ENCODE peak calls at places on chromosome 2, in eight cellular contexts. One of them, this sample, is unnamed.

GRCh38 chr2:148032215-148032614 is 11.3 kb downstream of the MBD5 start:
- DNase-seq in transverse colon: no peak
- DNase-seq in HepG2: no peak
- DNase-seq in SK-N-SH: no peak
- DNase-seq in GM23338: no peak
- DNase-seq in K562: no peak
- DNase-seq in HCT116: no peak
- DNase-seq in upper lobe of left lung: no peak
- DNase-seq in this sample: no peak

GRCh38 chr2:72109291-72109690 is 38.4 kb downstream of the CYP26B1 start:
- DNase-seq in transverse colon: no peak
- DNase-seq in HepG2: no peak
- DNase-seq in SK-N-SH: no peak
- DNase-seq in GM23338: no peak
- DNase-seq in K562: no peak
- DNase-seq in HCT116: no peak
- DNase-seq in upper lobe of left lung: no peak
- DNase-seq in this sample: no peak

GRCh38 chr2:95039978-95040377 is 14.5 kb downstream of the MAL start:
- DNase-seq in transverse colon: no peak
- DNase-seq in HepG2: no peak
- DNase-seq in SK-N-SH: no peak
- DNase-seq in GM23338: no peak
- DNase-seq in K562: no peak
- DNase-seq in HCT116: no peak
- DNase-seq in upper lobe of left lung: no peak
- DNase-seq in this sample: no peak

GRCh38 chr2:160517731-160518130 is 24.1 kb upstream of the RBMS1 start:
- DNase-seq in transverse colon: no peak
- DNase-seq in HepG2: no peak
- DNase-seq in SK-N-SH: no peak
- DNase-seq in GM23338: no peak
- DNase-seq in K562: no peak
- DNase-seq in HCT116: no peak
- DNase-seq in upper lobe of left lung: no peak
- DNase-seq in this sample: no peak

GRCh38 chr2:201111096-201111495 is 4.9 kb upstream of the CFLAR start:
- DNase-seq in transverse colon: no peak
- DNase-seq in HepG2: no peak
- DNase-seq in SK-N-SH: no peak
- DNase-seq in GM23338: no peak
- DNase-seq in K562: no peak
- DNase-seq in HCT116: no peak
- DNase-seq in upper lobe of left lung: no peak
- DNase-seq in this sample: no peak

GRCh38 chr2:186572705-186573104 is 17.2 kb upstream of the ITGAV start:
- DNase-seq in transverse colon: no peak
- DNase-seq in HepG2: no peak
- DNase-seq in SK-N-SH: no peak
- DNase-seq in GM23338: no peak
- DNase-seq in K562: no peak
- DNase-seq in HCT116: no peak
- DNase-seq in upper lobe of left lung: no peak
- DNase-seq in this sample: no peak

GRCh38 chr2:117845304-117845703 is 30.8 kb downstream of the DDX18 start:
- DNase-seq in transverse colon: no peak
- DNase-seq in HepG2: no peak
- DNase-seq in SK-N-SH: no peak
- DNase-seq in GM23338: no peak
- DNase-seq in K562: no peak
- DNase-seq in HCT116: no peak
- DNase-seq in upper lobe of left lung: no peak
- DNase-seq in this sample: no peak

GRCh38 chr2:73995810-73996209 is 11.1 kb downstream of the TET3 start:
- DNase-seq in transverse colon: no peak
- DNase-seq in HepG2: no peak
- DNase-seq in SK-N-SH: no peak
- DNase-seq in GM23338: no peak
- DNase-seq in K562: peak; percentile 48
- DNase-seq in HCT116: no peak
- DNase-seq in upper lobe of left lung: no peak
- DNase-seq in this sample: no peak

GRCh38 chr2:16254356-16254965 is 314.1 kb downstream of the MYCN start:
- DNase-seq in transverse colon: no peak
- DNase-seq in HepG2: no peak
- DNase-seq in SK-N-SH: no peak
- DNase-seq in GM23338: no peak
- DNase-seq in K562: no peak
- DNase-seq in HCT116: no peak
- DNase-seq in upper lobe of left lung: no peak
- DNase-seq in this sample: no peak

GRCh38 chr2:69973335-69973735 is 11.9 kb upstream of the ASPRV1 start:
- DNase-seq in transverse colon: no peak
- DNase-seq in HepG2: no peak
- DNase-seq in SK-N-SH: no peak
- DNase-seq in GM23338: no peak
- DNase-seq in K562: peak; percentile 58
- DNase-seq in HCT116: no peak
- DNase-seq in upper lobe of left lung: no peak
- DNase-seq in this sample: no peak

GRCh38 chr2:25491003-25491696 is 149.4 kb upstream of the DNMT3A start:
- DNase-seq in transverse colon: no peak
- DNase-seq in HepG2: no peak
- DNase-seq in SK-N-SH: no peak
- DNase-seq in GM23338: no peak
- DNase-seq in K562: no peak
- DNase-seq in HCT116: no peak
- DNase-seq in upper lobe of left lung: no peak
- DNase-seq in this sample: no peak

GRCh38 chr2:68806511-68807109 is 64.6 kb downstream of the BMP10 start:
- DNase-seq in transverse colon: no peak
- DNase-seq in HepG2: no peak
- DNase-seq in SK-N-SH: no peak
- DNase-seq in GM23338: no peak
- DNase-seq in K562: no peak
- DNase-seq in HCT116: no peak
- DNase-seq in upper lobe of left lung: no peak
- DNase-seq in this sample: no peak

GRCh38 chr2:207676827-207677354 is 34.5 kb upstream of the CCNYL1 start:
- DNase-seq in transverse colon: no peak
- DNase-seq in HepG2: peak; percentile 26
- DNase-seq in SK-N-SH: no peak
- DNase-seq in GM23338: no peak
- DNase-seq in K562: no peak
- DNase-seq in HCT116: no peak
- DNase-seq in upper lobe of left lung: no peak
- DNase-seq in this sample: no peak

GRCh38 chr2:238698451-238699306 is 149.2 kb upstream of the TWIST2 start:
- DNase-seq in transverse colon: no peak
- DNase-seq in HepG2: no peak
- DNase-seq in SK-N-SH: no peak
- DNase-seq in GM23338: no peak
- DNase-seq in K562: no peak
- DNase-seq in HCT116: no peak
- DNase-seq in upper lobe of left lung: peak; percentile 56
- DNase-seq in this sample: no peak

GRCh38 chr2:112941753-112942653 is 31.0 kb downstream of the IL37 start:
- DNase-seq in transverse colon: peak; percentile 85
- DNase-seq in HepG2: peak; percentile 70
- DNase-seq in SK-N-SH: peak; percentile 53
- DNase-seq in GM23338: peak; percentile 95
- DNase-seq in K562: peak; percentile 60
- DNase-seq in HCT116: peak; percentile 64
- DNase-seq in upper lobe of left lung: no peak
- DNase-seq in this sample: no peak

GRCh38 chr2:57180042-57180567 is 866.5 kb upstream of the VRK2 start:
- DNase-seq in transverse colon: no peak
- DNase-seq in HepG2: no peak
- DNase-seq in SK-N-SH: no peak
- DNase-seq in GM23338: no peak
- DNase-seq in K562: no peak
- DNase-seq in HCT116: no peak
- DNase-seq in upper lobe of left lung: no peak
- DNase-seq in this sample: no peak

GRCh38 chr2:189179607-189179979 is at the start of gene COL5A2:
- DNase-seq in transverse colon: peak; percentile 24
- DNase-seq in HepG2: no peak
- DNase-seq in SK-N-SH: no peak
- DNase-seq in GM23338: peak; percentile 55
- DNase-seq in K562: no peak
- DNase-seq in HCT116: no peak
- DNase-seq in upper lobe of left lung: no peak
- DNase-seq in this sample: peak; percentile 60

GRCh38 chr2:142220901-142221300 is 90.1 kb upstream of the LRP1B start:
- DNase-seq in transverse colon: no peak
- DNase-seq in HepG2: no peak
- DNase-seq in SK-N-SH: no peak
- DNase-seq in GM23338: no peak
- DNase-seq in K562: no peak
- DNase-seq in HCT116: no peak
- DNase-seq in upper lobe of left lung: no peak
- DNase-seq in this sample: no peak

DNA sequence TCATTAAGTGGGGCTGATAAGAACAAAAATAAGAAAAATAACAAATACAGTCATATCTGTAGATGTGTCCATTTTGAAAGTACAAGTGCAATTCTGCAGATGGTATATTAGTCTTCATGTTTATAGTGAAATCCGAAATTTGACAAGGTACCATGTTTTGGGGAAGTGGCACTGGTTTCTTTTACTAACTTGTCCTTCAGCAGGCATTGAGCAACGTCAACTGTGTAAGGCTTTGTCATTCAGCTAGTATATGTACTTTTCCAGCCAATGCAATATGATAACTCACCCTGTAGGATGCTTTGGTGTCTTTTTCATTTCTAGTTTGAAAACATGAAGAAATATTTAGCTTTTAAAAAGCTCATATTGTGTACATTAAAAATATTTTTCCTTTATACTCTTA is 139.9 kb downstream of the MCFD2 start:
- DNase-seq in transverse colon: no peak
- DNase-seq in HepG2: no peak
- DNase-seq in SK-N-SH: no peak
- DNase-seq in GM23338: no peak
- DNase-seq in K562: no peak
- DNase-seq in HCT116: no peak
- DNase-seq in upper lobe of left lung: no peak
- DNase-seq in this sample: no peak
- H3K4me1 ChIP-seq in transverse colon: no peaks in the 10 kb centered on the region
- H3K4me1 ChIP-seq in HepG2: peaks cover 55% of the 10 kb centered on the region
- H3K4me1 ChIP-seq in SK-N-SH: peaks cover 6% of the 10 kb centered on the region
- H3K4me1 ChIP-seq in GM23338: no peaks in the 10 kb centered on the region
- H3K4me1 ChIP-seq in K562: no peaks in the 10 kb centered on the region
- H3K4me1 ChIP-seq in HCT116: peaks cover 44% of the 10 kb centered on the region
- H3K4me1 ChIP-seq in upper lobe of left lung: peaks cover 10% of the 10 kb centered on the region
- H3K4me1 ChIP-seq in this sample: peaks cover 17% of the 10 kb centered on the region

DNA sequence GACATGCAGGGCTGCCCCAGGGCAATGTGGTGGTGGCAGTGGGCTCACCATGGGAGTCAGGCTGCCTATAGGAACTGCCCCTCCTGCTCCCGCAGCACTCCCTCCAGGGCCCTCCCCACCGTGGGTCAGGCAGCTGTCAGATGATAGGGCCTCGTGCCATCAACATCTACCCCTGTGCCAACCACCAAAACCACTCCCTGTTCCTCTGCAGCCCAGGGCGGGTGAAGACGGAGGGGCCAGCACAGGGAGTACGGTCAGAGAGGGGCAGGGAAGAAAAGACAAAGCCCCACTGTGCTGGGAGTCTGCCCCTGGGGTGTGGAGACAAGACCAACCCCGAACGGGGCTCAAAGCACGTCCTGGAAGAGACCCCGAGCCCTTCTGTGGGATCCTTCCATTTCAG is 97.4 kb downstream of the TNS1 start:
- DNase-seq in transverse colon: no peak
- DNase-seq in HepG2: no peak
- DNase-seq in SK-N-SH: no peak
- DNase-seq in GM23338: no peak
- DNase-seq in K562: no peak
- DNase-seq in HCT116: no peak
- DNase-seq in upper lobe of left lung: no peak
- DNase-seq in this sample: no peak
- TF ChIP-seq POLR2AphosphoS5 in transverse colon: no peak
- TF ChIP-seq POLR2AphosphoS5 in HepG2: no peak
- TF ChIP-seq POLR2AphosphoS5 in SK-N-SH: no peak
- TF ChIP-seq POLR2AphosphoS5 in GM23338: no peak
- TF ChIP-seq POLR2AphosphoS5 in K562: no peak
- TF ChIP-seq POLR2AphosphoS5 in HCT116: no peak
- TF ChIP-seq POLR2AphosphoS5 in upper lobe of left lung: peak; percentile 58
- TF ChIP-seq POLR2AphosphoS5 in this sample: no peak

DNA sequence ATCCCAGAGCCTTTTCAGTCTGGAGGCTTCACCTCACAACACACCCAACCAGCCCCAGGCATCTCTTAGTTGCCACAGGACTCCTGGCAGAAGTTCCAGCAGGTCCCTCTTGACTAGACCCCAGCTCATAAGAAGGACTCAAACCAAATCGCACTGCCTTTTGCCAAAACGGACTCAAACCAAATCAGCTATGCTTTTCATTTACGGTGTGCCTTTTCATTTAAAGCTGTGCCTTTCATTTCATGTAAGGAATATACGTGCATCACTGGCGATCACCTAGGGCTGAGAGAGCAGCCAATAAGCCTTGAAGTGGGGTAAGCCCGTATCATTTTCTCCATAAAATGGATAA is 58.2 kb upstream of the EML4 start:
- DNase-seq in transverse colon: no peak
- DNase-seq in HepG2: no peak
- DNase-seq in SK-N-SH: no peak
- DNase-seq in GM23338: no peak
- DNase-seq in K562: no peak
- DNase-seq in HCT116: no peak
- DNase-seq in upper lobe of left lung: no peak
- DNase-seq in this sample: no peak
- H3K4me1 ChIP-seq in transverse colon: no peaks in the 10 kb centered on the region
- H3K4me1 ChIP-seq in HepG2: peaks cover 95% of the 10 kb centered on the region
- H3K4me1 ChIP-seq in SK-N-SH: peaks cover 8% of the 10 kb centered on the region
- H3K4me1 ChIP-seq in GM23338: peaks cover 11% of the 10 kb centered on the region
- H3K4me1 ChIP-seq in K562: no peaks in the 10 kb centered on the region
- H3K4me1 ChIP-seq in HCT116: peaks cover 3% of the 10 kb centered on the region
- H3K4me1 ChIP-seq in upper lobe of left lung: peaks cover 6% of the 10 kb centered on the region
- H3K4me1 ChIP-seq in this sample: peaks cover 7% of the 10 kb centered on the region

DNA sequence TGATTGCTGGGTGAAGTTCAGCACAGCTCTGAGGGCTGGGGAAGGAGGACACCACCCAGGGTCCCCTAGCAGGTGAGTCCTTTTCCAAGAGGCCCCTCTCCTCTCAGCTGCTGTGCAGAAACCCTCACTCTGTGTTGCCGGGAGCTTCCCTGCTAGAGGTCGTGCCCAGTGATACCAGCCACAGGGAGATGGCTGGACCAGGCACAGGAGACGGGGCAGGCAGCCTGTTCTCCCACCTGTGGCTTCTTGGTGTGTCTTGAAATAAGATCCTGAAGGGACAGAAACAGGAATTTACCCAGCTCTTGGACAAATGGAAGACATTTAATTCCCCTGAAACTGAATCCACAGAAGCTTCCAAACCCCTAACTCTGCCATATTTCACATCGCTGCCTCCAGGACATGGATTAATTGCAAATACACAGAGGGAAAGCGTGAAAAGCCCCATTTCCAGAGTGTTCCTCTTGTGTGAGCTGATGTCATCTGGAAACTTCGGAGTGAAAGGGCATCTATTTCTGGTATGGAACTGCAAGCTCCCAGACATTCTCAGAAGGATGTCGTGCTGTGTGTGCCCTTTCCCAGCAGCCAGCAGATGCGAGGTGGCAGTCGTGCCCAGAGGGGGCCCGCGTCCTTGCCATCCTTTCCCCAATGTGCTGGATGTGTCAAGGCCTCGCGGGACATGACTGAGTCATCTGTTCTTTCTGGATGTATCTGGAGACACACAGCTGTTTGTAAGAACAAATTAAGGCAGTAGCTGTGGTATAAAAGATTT is 177.7 kb downstream of the SEPTIN10 start:
- DNase-seq in transverse colon: no peak
- DNase-seq in HepG2: no peak
- DNase-seq in SK-N-SH: no peak
- DNase-seq in GM23338: no peak
- DNase-seq in K562: no peak
- DNase-seq in HCT116: no peak
- DNase-seq in upper lobe of left lung: no peak
- DNase-seq in this sample: peak; percentile 65
- TF ChIP-seq POLR2AphosphoS5 in transverse colon: peak; percentile 31
- TF ChIP-seq POLR2AphosphoS5 in HepG2: no peak
- TF ChIP-seq POLR2AphosphoS5 in SK-N-SH: no peak
- TF ChIP-seq POLR2AphosphoS5 in GM23338: no peak
- TF ChIP-seq POLR2AphosphoS5 in K562: no peak
- TF ChIP-seq POLR2AphosphoS5 in HCT116: no peak
- TF ChIP-seq POLR2AphosphoS5 in upper lobe of left lung: peak; percentile 39
- TF ChIP-seq POLR2AphosphoS5 in this sample: no peak